ENCODE peak calls at places on chromosomes 4 and X, in five cellular contexts. U is HepG2, H is H1, O is K562, E is GM12878. W is an unnamed sample.

GRCh38 chrX:154734101-154734781 is 16.6 kb downstream of the GAB3 start:
- DNase-seq in U (no peak), H (no peak), O (no peak), E (no peak), W (no peak)

GRCh38 chrX:126448681-126449080 is 103.9 kb downstream of the DCAF12L1 start:
- DNase-seq in U (no peak), H (no peak), O (no peak), E (no peak), W (no peak)

GRCh38 chr4:29717658-29718057 is 1002.5 kb upstream of the PCDH7 start:
- DNase-seq in U (no peak), H (no peak), O (no peak), E (no peak), W (no peak)

GRCh38 chrX:45479835-45480422 is 279.3 kb upstream of the DIPK2B start:
- DNase-seq in U (peak; percentile 63), H (no peak), O (no peak), E (no peak), W (no peak)

GRCh38 chrX:93538575-93538974 is 134.8 kb downstream of the NAP1L3 start:
- DNase-seq in U (no peak), H (no peak), O (peak; percentile 1), E (no peak), W (no peak)

GRCh38 chr4:8176547-8177399 is 18.2 kb upstream of the ABLIM2 start:
- DNase-seq in U (peak; percentile 65), H (peak; percentile 67), O (peak; percentile 60), E (no peak), W (peak; percentile 62)

GRCh38 chrX:70422886-70423336 is at the start of gene GDPD2:
- DNase-seq in U (peak; percentile 50), H (peak; percentile 59), O (no peak), E (no peak), W (peak; percentile 64)

GRCh38 chr4:21181716-21182115 is 481.5 kb downstream of the PACRGL start:
- DNase-seq in U (no peak), H (no peak), O (no peak), E (no peak), W (no peak)

GRCh38 chr4:98446499-98447375 is 185.6 kb downstream of the RAP1GDS1 start:
- DNase-seq in U (no peak), H (no peak), O (no peak), E (peak; percentile 61), W (no peak)

GRCh38 chrX:141936080-141936479 is 32.4 kb downstream of the MAGEC1 start:
- DNase-seq in U (no peak), H (no peak), O (no peak), E (no peak), W (no peak)

GRCh38 chr4:17494258-17494657 is 17.6 kb downstream of the QDPR start:
- DNase-seq in U (no peak), H (no peak), O (peak; percentile 51), E (no peak), W (no peak)

GRCh38 chr4:17492058-17492741 is 19.7 kb downstream of the QDPR start:
- DNase-seq in U (no peak), H (no peak), O (no peak), E (no peak), W (no peak)

GRCh38 chr4:17492876-17493275 is 19.0 kb downstream of the QDPR start:
- DNase-seq in U (no peak), H (no peak), O (no peak), E (no peak), W (no peak)

GRCh38 chr4:17494833-17495232 is 17.1 kb downstream of the QDPR start:
- DNase-seq in U (no peak), H (no peak), O (no peak), E (no peak), W (no peak)

DNA sequence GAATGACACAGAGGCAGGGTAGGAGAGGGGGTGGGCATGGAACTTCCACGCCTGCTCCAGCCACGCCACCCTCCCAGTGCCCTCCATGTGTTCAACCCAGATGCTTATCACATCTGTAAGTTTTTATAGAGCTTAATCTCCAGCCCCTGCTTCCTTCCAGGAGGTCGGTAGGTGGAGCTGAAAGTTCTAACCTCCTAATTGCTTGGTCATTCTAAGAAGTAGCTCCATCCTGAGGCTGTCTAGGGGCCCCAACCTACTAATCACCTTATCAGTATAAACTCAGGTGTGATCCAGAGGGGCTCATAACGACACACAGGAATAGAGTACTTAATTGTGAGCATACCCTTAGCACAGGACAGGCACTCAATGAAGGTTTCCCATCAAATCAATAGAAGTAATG is 18.3 kb downstream of the QDPR start:
- DNase-seq in U (no peak), H (no peak), O (peak; percentile 37), E (no peak), W (no peak)
- TF ChIP-seq CREB1 in U (no peak), H (no peak), O (no peak), E (no peak), W (no peak)

GRCh38 chr4:56727150-56727549 is 46.1 kb upstream of the HOPX start:
- DNase-seq in U (no peak), H (no peak), O (no peak), E (no peak), W (no peak)
- TF ChIP-seq ATF3 in U (no peak), H (no peak), O (no peak), E (no peak), W (no peak)

GRCh38 chr4:101102114-101102752 is 245.1 kb downstream of the PPP3CA start:
- DNase-seq in U (no peak), H (no peak), O (no peak), E (no peak), W (no peak)
- TF ChIP-seq CREB1 in U (no peak), H (no peak), O (no peak), E (no peak), W (no peak)

GRCh38 chr4:24392613-24393012 is 191.7 kb downstream of the DHX15 start:
- DNase-seq in U (no peak), H (no peak), O (no peak), E (no peak), W (no peak)
- TF ChIP-seq ATF3 in U (no peak), H (no peak), O (no peak), E (no peak), W (no peak)

DNA sequence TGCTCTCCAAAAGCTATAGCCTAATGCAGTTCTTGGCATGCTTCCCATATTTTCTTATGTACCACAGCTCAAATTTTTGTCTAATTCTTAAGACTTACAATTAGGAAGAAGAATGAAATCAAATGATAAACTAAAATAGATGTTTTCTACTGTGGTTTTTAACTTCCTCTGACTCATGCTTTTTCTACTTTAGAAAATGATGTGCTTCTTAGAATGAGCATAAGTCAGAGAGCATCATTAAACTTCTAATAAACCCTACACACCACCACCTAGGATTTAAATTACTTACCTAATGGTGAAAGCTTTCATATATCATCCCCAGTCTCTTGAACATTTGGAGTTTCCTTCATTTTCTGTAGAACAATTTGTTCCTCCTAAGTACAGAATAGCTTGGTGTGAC is 217.0 kb upstream of the NDST3 start:
- DNase-seq in U (no peak), H (no peak), O (no peak), E (no peak), W (no peak)
- TF ChIP-seq CREB1 in U (no peak), H (no peak), O (no peak), E (no peak), W (no peak)

DNA sequence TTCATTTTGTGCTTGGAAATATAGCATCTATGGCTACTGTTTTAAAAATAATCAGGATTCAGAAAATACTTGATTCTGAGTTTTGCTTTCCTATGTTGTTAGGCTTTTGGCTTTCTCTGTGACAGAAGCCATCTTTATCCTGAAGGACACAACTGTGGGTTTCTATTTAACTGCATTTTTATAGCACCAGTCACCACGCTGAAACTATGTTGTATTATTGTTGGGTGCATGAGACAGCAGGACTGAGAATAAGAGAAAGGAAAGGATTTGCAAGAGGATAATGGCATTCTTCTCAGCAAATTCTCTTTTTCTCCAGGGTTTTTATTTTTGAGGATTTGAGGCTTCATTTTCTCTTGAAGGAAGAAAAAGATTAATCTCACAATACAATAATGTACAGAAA is 10.1 kb upstream of the NEUROG2 start:
- DNase-seq in U (no peak), H (no peak), O (no peak), E (no peak), W (no peak)
- TF ChIP-seq ATF3 in U (no peak), H (no peak), O (no peak), E (no peak), W (no peak)

DNA sequence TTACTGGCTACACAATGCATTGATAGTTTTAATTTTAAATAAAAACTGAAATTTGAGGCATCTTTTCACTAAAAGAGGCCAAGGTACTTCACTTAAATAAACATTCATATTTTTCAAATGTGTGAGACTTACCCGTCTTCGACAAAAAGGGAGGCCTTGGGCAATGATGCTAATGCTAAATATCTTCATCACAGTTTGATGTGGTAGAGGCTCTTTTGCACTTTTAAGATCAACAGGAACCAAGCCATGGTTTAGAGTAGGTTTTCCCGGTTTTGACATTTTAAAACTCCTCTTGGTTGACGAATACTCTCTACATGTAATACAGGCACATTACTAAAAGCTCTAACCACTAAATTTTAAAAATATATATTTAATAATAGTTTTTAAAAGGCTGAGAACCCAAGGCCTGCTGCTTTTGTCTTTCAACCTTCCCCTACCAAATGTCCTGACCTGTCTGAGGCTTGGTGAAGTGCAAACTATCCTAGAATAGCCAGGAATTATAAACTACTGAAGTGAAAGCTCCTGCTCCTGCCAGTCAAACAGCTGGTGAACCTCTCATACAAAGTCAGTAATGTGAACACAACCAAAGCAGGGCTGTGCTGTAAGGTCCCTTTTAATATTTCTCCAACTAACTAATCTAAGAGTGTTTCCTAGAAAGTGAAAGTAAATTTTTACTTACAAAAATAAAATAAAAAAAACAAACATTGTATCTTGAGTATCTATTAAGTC is 153.7 kb downstream of the FBXW7 start:
- DNase-seq in U (no peak), H (no peak), O (no peak), E (no peak), W (no peak)
- TF ChIP-seq CREB1 in U (no peak), H (no peak), O (no peak), E (no peak), W (no peak)

W was measured in WTC11.